ENCODE peak calls at places on chromosomes 5 and 9, in seven cellular contexts. I is GM04504; A is NCI-H345; V is RCC 7860; E is activated naive CD8-positive, alpha-beta T cell treated with anti-CD3 and anti-CD28 coated beads, Interleukin-2, amount 50 U/mL, for 16 hours; D is KBM-7; G is stimulated activated CD8-positive, alpha-beta memory T cell treated with anti-CD3 and anti-CD28 coated beads, Interleukin-12 subunit alpha, Interleukin-12 subunit beta, amount 100 ng/mL, for 4 hours. N is an unnamed sample.

GRCh38 chr9:115254781-115255180 is 136.8 kb upstream of the TNC start:
- DNase-seq in I (no peak), A (peak; percentile 50), E (no peak), V (no peak), D (no peak), G (no peak), N (peak; percentile 52)

GRCh38 chr9:96217756-96218693 is 84.0 kb downstream of the HSD17B3 start:
- DNase-seq in E (peak; percentile 57), A (peak; percentile 54), D (peak; percentile 74), V (peak; percentile 33), I (peak; percentile 12), G (peak; percentile 63), N (peak; percentile 11)

GRCh38 chr9:13090588-13090987 is 188.9 kb downstream of the MPDZ start:
- DNase-seq in G (no peak), V (no peak), I (no peak), D (no peak), A (no peak), E (no peak), N (no peak)

GRCh38 chr5:96094904-96095303 is 133.3 kb upstream of the ELL2 start:
- DNase-seq in E (no peak), A (no peak), V (no peak), I (no peak), G (no peak), D (no peak), N (no peak)

GRCh38 chr5:107474724-107475489 is 195.8 kb downstream of the EFNA5 start:
- DNase-seq in I (no peak), A (no peak), G (no peak), D (no peak), E (no peak), V (no peak), N (no peak)

GRCh38 chr5:64295100-64295499 is 129.5 kb downstream of the RNF180 start:
- DNase-seq in A (peak; percentile 83), D (no peak), I (no peak), E (no peak), V (no peak), G (no peak), N (no peak)

GRCh38 chr5:141636413-141637265 is at the start of the genes HDAC3 and RELL2:
- DNase-seq in V (peak; percentile 80), A (peak; percentile 94), E (peak; percentile 89), D (peak; percentile 92), G (peak; percentile 90), I (peak; percentile 71), N (peak; percentile 47)

GRCh38 chr9:89952401-89952800 is 347.6 kb downstream of the GADD45G start:
- DNase-seq in E (no peak), V (no peak), A (no peak), G (no peak), I (no peak), D (no peak), N (no peak)

GRCh38 chr5:86500947-86501346 is 116.8 kb upstream of the COX7C start:
- DNase-seq in D (no peak), I (no peak), V (no peak), G (no peak), A (no peak), E (no peak), N (no peak)

GRCh38 chr5:58922392-58923171 is 339.7 kb downstream of the RAB3C start:
- DNase-seq in I (no peak), D (no peak), A (no peak), E (no peak), G (no peak), V (no peak), N (no peak)

GRCh38 chr5:38598994-38599611 is 42.7 kb upstream of the LIFR start:
- DNase-seq in A (no peak), G (no peak), E (no peak), D (no peak), V (peak; percentile 94), I (no peak), N (no peak)

GRCh38 chr5:113337515-113338140 is 97.2 kb downstream of the TSSK1B start:
- DNase-seq in G (no peak), D (no peak), A (no peak), V (no peak), I (no peak), E (no peak), N (no peak)

GRCh38 chr5:84378420-84378819 is 6.3 kb downstream of the EDIL3 start:
- DNase-seq in V (peak; percentile 59), I (no peak), G (no peak), A (no peak), E (no peak), D (no peak), N (no peak)

N was measured in DMS153.